ENCODE peak calls at places on chromosomes 12 and 14, in seven cellular contexts. J, H, P, F, Y, M and S are unnamed samples.
A peak's percentile ranks its signal among the peaks of the same experiment; 100 is the strongest.

GRCh38 chr12:88336071-88336768 is 194.1 kb downstream of the TMTC3 start:
- DNase-seq in J (no peak), F (no peak), Y (no peak), P (no peak), M (no peak), H (no peak), S (no peak)

GRCh38 chr12:108403952-108404351 is 64.8 kb upstream of the CMKLR1 start:
- DNase-seq in F (no peak), J (no peak), H (no peak), Y (no peak), P (no peak), M (no peak), S (no peak)

GRCh38 chr14:74910556-74910955 is 12.5 kb downstream of the RPS6KL1 start:
- DNase-seq in J (no peak), P (no peak), Y (no peak), H (no peak), F (no peak), M (no peak), S (no peak)

GRCh38 chr12:76277480-76277879 is 70.7 kb downstream of the BBS10 start:
- DNase-seq in Y (peak; percentile 87), F (no peak), J (no peak), P (no peak), M (no peak), H (no peak), S (no peak)

GRCh38 chr12:9799961-9800360 is 27.3 kb upstream of the KLRF1 start:
- DNase-seq in H (no peak), F (no peak), Y (peak; percentile 10), M (no peak), J (no peak), P (no peak), S (no peak)

GRCh38 chr14:96631030-96631429 is 128.8 kb downstream of the PAPOLA start:
- DNase-seq in P (no peak), F (no peak), J (no peak), Y (no peak), H (peak; percentile 25), M (no peak), S (no peak)

GRCh38 chr12:38332814-38333213 is 16.2 kb downstream of the ALG10B start:
- DNase-seq in M (no peak), H (no peak), Y (no peak), J (no peak), F (no peak), P (no peak), S (no peak)

GRCh38 chr12:124565071-124565491 is 2.3 kb downstream of the NCOR2 start:
- DNase-seq in F (no peak), Y (no peak), J (no peak), P (no peak), H (no peak), M (no peak), S (no peak)

GRCh38 chr12:20549115-20549719 is 145.9 kb upstream of the SLCO1C1 start:
- DNase-seq in Y (peak; percentile 56), J (peak; percentile 49), H (no peak), P (peak; percentile 1), F (no peak), M (no peak), S (no peak)

GRCh38 chr12:111160350-111161142 is 208.3 kb downstream of the PHETA1 start:
- DNase-seq in J (no peak), F (no peak), P (no peak), Y (no peak), H (peak; percentile 51), M (no peak), S (no peak)

GRCh38 chr12:25458047-25458552 is 95.0 kb downstream of the LMNTD1 start:
- DNase-seq in J (peak; percentile 90), Y (peak; percentile 97), P (peak; percentile 94), F (no peak), M (peak; percentile 36), H (peak; percentile 53), S (no peak)

GRCh38 chr12:40942326-40942725 is 245.8 kb upstream of the PDZRN4 start:
- DNase-seq in F (no peak), P (no peak), M (no peak), H (peak; percentile 86), J (no peak), Y (peak; percentile 19), S (no peak)

GRCh38 chr12:6336079-6336858 is 5.6 kb downstream of the TNFRSF1A start:
- DNase-seq in Y (peak; percentile 99), H (peak; percentile 100), J (peak; percentile 98), F (peak; percentile 89), M (peak; percentile 97), P (peak; percentile 99), S (peak; percentile 85)

GRCh38 chr12:7061138-7061537 is 620 bp downstream of the C1S start:
- DNase-seq in P (no peak), H (no peak), M (no peak), J (no peak), Y (no peak), F (no peak), S (no peak)

GRCh38 chr14:74784634-74785033 is 21.5 kb downstream of the YLPM1 start:
- DNase-seq in F (no peak), M (no peak), P (no peak), J (no peak), Y (no peak), H (no peak), S (no peak)

GRCh38 chr14:77023001-77023996 is 5.2 kb downstream of the IRF2BPL start:
- DNase-seq in H (peak; percentile 75), P (no peak), F (peak; percentile 73), J (no peak), Y (peak; percentile 38), M (no peak), S (peak; percentile 86)

GRCh38 chr12:124774462-124775167 is 89.0 kb downstream of the SCARB1 start:
- DNase-seq in M (peak; percentile 51), H (no peak), Y (peak; percentile 85), J (no peak), P (no peak), F (no peak), S (no peak)

GRCh38 chr12:51229116-51229515 is 9.5 kb upstream of the DAZAP2 start:
- DNase-seq in M (no peak), J (no peak), P (no peak), Y (no peak), H (no peak), F (no peak), S (no peak)

GRCh38 chr14:95664546-95664945 is 21.7 kb upstream of the TCL1B start:
- DNase-seq in Y (no peak), H (no peak), J (no peak), M (no peak), F (no peak), P (no peak), S (no peak)

GRCh38 chr12:25242981-25243764 is 7.6 kb downstream of the KRAS start:
- DNase-seq in Y (peak; percentile 74), H (no peak), P (no peak), J (peak; percentile 13), M (no peak), F (no peak), S (no peak)

GRCh38 chr12:115632323-115632722 is 645.2 kb downstream of the MED13L start:
- DNase-seq in H (peak; percentile 3), J (no peak), Y (peak; percentile 28), P (no peak), M (no peak), F (peak; percentile 11), S (no peak)

GRCh38 chr12:103499571-103499970 is 3.8 kb upstream of the C12orf42 start:
- DNase-seq in M (no peak), Y (no peak), F (no peak), P (no peak), H (no peak), J (no peak), S (no peak)